ENCODE peak calls at places on chromosomes 7 and 10, in four cellular contexts. T, X, E and K are unnamed samples.

GRCh38 chr7:1950066-1950622 is 280.1 kb downstream of the ELFN1 start:
- DNase-seq in T (no peak), X (no peak), E (no peak), K (no peak)

GRCh38 chr7:18020138-18020715 is 7.4 kb downstream of the PRPS1L1 start:
- DNase-seq in T (no peak), X (peak; percentile 2), E (no peak), K (no peak)

GRCh38 chr10:106424981-106425380 is 739.5 kb downstream of the SORCS1 start:
- DNase-seq in T (no peak), X (no peak), E (no peak), K (no peak)

GRCh38 chr7:100396421-100396982 is 23.2 kb downstream of the PILRA start:
- DNase-seq in T (no peak), X (no peak), E (peak; percentile 93), K (no peak)

GRCh38 chr7:18287482-18287881 is 208.1 kb upstream of the HDAC9 start:
- DNase-seq in T (no peak), X (no peak), E (no peak), K (no peak)

GRCh38 chr7:116762951-116763350 is 91.0 kb downstream of the MET start:
- DNase-seq in T (no peak), X (no peak), E (no peak), K (no peak)

GRCh38 chr10:87053121-87053520 is 33.0 kb downstream of the FAM25A start:
- DNase-seq in T (no peak), X (no peak), E (no peak), K (peak; percentile 59)

GRCh38 chr7:33623267-33623666 is 282.1 kb upstream of the BMPER start:
- DNase-seq in T (no peak), X (no peak), E (no peak), K (no peak)

GRCh38 chr10:88582806-88583583 is at the start of gene RNLS:
- DNase-seq in T (peak; percentile 15), X (no peak), E (peak; percentile 37), K (peak; percentile 2)

GRCh38 chr7:150848111-150848510 is 4.2 kb upstream of the AOC1 start:
- DNase-seq in T (no peak), X (no peak), E (no peak), K (no peak)

GRCh38 chr7:67618569-67619543 is 622.2 kb downstream of the TYW1 start:
- DNase-seq in T (no peak), X (no peak), E (no peak), K (peak; percentile 79)

GRCh38 chr10:35453855-35454532 is 117.7 kb downstream of the CCNY start:
- DNase-seq in T (no peak), X (peak; percentile 32), E (no peak), K (no peak)

GRCh38 chr7:116500071-116500853 is 724 bp downstream of the CAV2 start:
- DNase-seq in T (no peak), X (no peak), E (no peak), K (peak; percentile 19)

DNA sequence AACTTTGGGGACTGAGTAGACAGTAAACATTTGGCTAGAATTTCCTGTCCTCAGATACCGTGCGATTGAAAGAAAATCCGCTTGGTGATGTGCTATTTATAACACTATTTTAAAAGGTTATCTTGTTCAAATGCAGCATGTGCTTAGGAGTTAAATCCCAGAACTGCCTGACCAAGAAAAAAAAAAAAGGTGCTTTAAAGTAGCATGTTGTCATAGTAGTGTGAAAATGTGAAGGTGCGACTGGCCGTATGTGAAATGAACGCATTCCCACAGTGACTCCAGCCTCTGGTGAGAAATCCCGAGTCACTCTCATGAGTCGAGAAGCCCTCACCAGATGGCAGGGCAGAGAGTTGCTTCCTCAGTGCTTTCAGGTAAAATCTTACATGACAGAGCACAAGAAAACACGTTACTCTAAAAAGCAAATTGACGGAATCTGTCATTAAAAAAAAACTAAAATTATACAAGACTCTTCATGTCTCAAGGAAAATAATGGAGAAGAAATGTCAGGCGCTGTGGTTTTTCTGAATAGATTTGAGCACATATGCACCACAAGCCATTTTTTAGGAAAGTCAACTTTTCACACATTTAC is 18.4 kb upstream of the KLF6 start:
- DNase-seq in T (peak; percentile 66), X (no peak), E (no peak), K (no peak)
- TF ChIP-seq NFIC in T (no peak), X (no peak), E (no peak), K (no peak)

GRCh38 chr7:54541941-54542618 is at the start of gene VSTM2A:
- DNase-seq in T (no peak), X (no peak), E (no peak), K (peak; percentile 87)
- TF ChIP-seq CTCF in T (no peak), X (no peak), E (no peak), K (no peak)

DNA sequence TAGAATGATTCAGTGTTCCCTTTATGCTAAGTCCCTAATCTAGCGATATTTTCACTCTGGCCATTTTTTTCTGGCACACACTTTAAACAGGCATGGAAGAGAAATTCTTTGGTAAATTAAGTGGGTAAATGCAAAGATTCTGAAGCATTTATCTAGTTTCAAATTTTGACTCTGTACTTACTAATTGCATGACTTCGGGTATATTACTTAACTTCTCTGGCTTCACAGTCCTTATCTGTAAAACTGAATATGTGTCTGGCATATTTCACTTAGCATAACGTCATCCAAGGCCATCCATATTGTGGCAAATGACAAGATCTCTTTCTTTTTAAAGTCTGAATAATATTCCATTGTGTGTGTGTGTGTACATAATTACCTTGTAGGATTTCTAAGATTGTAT is 114.5 kb downstream of the MBL2 start:
- DNase-seq in T (no peak), X (no peak), E (no peak), K (no peak)
- TF ChIP-seq NFIC in T (no peak), X (no peak), E (no peak), K (no peak)

GRCh38 chr10:69383485-69384089 is 33.1 kb downstream of the TACR2 start:
- DNase-seq in T (no peak), X (peak; percentile 13), E (no peak), K (no peak)
- TF ChIP-seq CTCF in T (no peak), X (peak; percentile 35), E (no peak), K (no peak)

DNA sequence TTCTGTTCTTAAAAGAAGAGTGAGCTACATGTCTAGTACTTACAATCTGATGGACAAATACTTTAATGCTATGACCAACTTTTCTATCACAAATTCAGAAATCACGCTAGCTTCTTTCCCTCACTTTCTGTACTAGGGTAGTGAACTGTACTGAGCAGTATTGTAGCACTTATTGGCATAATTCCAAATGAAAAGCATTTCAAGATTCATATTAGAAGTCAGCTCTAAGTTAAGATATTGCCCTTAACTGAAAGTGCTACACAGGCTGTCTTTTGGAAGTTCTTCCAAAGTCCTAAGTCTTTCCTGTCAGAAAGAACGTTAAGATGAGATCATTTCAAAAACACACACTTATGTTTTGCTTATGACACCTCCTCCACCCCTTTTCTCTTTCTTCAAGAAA is 13.4 kb downstream of the P4HA1 start:
- DNase-seq in T (no peak), X (no peak), E (no peak), K (no peak)
- TF ChIP-seq NFIC in T (peak; percentile 76), X (no peak), E (no peak), K (no peak)

DNA sequence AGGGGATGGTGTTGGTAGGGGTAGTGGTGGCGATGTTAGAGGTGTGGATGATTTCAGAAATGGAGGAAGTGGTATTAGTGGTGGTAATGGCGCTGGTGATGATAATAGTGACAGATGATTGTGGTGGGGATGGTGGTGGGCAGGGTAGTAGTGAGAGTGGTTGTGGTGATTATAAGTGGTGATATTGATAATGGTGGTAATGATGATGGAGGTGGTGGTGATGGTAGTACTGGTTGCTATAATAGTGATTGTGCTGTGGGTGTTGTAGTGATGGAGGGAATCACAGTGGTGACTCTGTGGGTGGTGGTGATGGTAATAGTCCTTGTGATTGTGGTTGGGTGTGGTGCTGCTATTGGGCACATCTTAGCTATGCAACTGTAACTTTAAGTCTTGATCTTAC is 61.6 kb upstream of the TBX20 start:
- DNase-seq in T (no peak), X (no peak), E (no peak), K (no peak)
- TF ChIP-seq CTCF in T (no peak), X (no peak), E (no peak), K (no peak)